ENCODE peak calls at places on chromosome 22, in seven cellular contexts. I is IMR-90, N is HEK293T, O is Karpas-422, D is psoas muscle, T is T-cell, A is sciatic nerve. H is an unnamed sample.

GRCh38 chr22:21657361-21658118 is 8.3 kb upstream of the PPIL2 start:
- DNase-seq in I (peak), N (peak), O (peak), D (peak), T (peak), A (peak), H (peak)

GRCh38 chr22:42960146-42960509 is 54.8 kb downstream of the PACSIN2 start:
- DNase-seq in I (peak), N (no peak), O (no peak), D (no peak), T (no peak), A (no peak), H (no peak)

GRCh38 chr22:50301581-50301991 is 5.9 kb downstream of the PLXNB2 start:
- DNase-seq in I (no peak), N (no peak), O (peak), D (no peak), T (no peak), A (no peak), H (no peak)

GRCh38 chr22:29744902-29745301 is 21.9 kb downstream of the ZMAT5 start:
- DNase-seq in I (peak), N (no peak), O (no peak), D (peak), T (no peak), A (no peak), H (peak)

GRCh38 chr22:25399649-25400151 is 164.8 kb upstream of the GRK3 start:
- DNase-seq in I (no peak), N (no peak), O (no peak), D (no peak), T (no peak), A (no peak), H (no peak)

GRCh38 chr22:37187891-37188761 is at the start of gene C1QTNF6:
- DNase-seq in I (peak), N (no peak), O (no peak), D (peak), T (no peak), A (peak), H (peak)

GRCh38 chr22:43155789-43156188 is 4.4 kb downstream of the TSPO start:
- DNase-seq in I (no peak), N (no peak), O (no peak), D (no peak), T (no peak), A (no peak), H (no peak)

GRCh38 chr22:42270512-42271190 is at the start of gene TCF20:
- DNase-seq in I (peak), N (peak), O (peak), D (peak), T (peak), A (peak), H (peak)

GRCh38 chr22:44782286-44782830 is 30.0 kb downstream of the ARHGAP8 start:
- DNase-seq in I (no peak), N (no peak), O (no peak), D (no peak), T (no peak), A (no peak), H (peak)

GRCh38 chr22:26021516-26021915 is 147.7 kb upstream of the SEZ6L start:
- DNase-seq in I (no peak), N (no peak), O (no peak), D (no peak), T (no peak), A (no peak), H (no peak)

GRCh38 chr22:29073618-29074275 is 912 bp downstream of the KREMEN1 start:
- DNase-seq in I (no peak), N (no peak), O (no peak), D (peak), T (no peak), A (peak), H (peak)

GRCh38 chr22:49871482-49871881 is 17.8 kb downstream of the ZBED4 start:
- DNase-seq in I (no peak), N (no peak), O (peak), D (no peak), T (no peak), A (no peak), H (no peak)

GRCh38 chr22:36156119-36156514 is 4.4 kb downstream of the APOL3 start:
- DNase-seq in I (no peak), N (no peak), O (no peak), D (no peak), T (no peak), A (no peak), H (no peak)

GRCh38 chr22:37328017-37328416 is 45.7 kb downstream of the CYTH4 start:
- DNase-seq in I (peak), N (no peak), O (no peak), D (no peak), T (no peak), A (no peak), H (peak)

GRCh38 chr22:50599816-50600454 is 658 bp upstream of the MAPK8IP2 start:
- DNase-seq in I (no peak), N (peak), O (no peak), D (peak), T (peak), A (peak), H (peak)

GRCh38 chr22:42296381-42296853 is 26.0 kb upstream of the TCF20 start:
- DNase-seq in I (no peak), N (no peak), O (peak), D (no peak), T (no peak), A (peak), H (no peak)